ENCODE peak calls at places on chromosomes 3 and 15, in four cellular contexts. G is activated B cell treated with CpG ODN at 0.5 μM for 24 hours, Z is fibroblast of the aortic adventitia, D is GM12878. Q is an unnamed sample.

GRCh38 chr3:128266453-128266852 is 113.2 kb downstream of the EEFSEC start:
- DNase-seq in G (no peak), Z (no peak), D (no peak), Q (no peak)

GRCh38 chr3:77370413-77370812 is 330.5 kb downstream of the ROBO2 start:
- DNase-seq in D (no peak), Z (no peak), G (no peak), Q (peak; percentile 86)

GRCh38 chr15:46151786-46152185 is 517.0 kb downstream of the SQOR start:
- DNase-seq in G (no peak), D (no peak), Z (no peak), Q (no peak)

GRCh38 chr3:141261472-141262171 is 30.0 kb downstream of the PXYLP1 start:
- DNase-seq in Z (no peak), G (no peak), D (no peak), Q (no peak)

GRCh38 chr15:29820802-29821160 is 1.5 kb downstream of the TJP1 start:
- DNase-seq in G (no peak), D (no peak), Z (peak; percentile 31), Q (no peak)

GRCh38 chr3:45153658-45154437 is 7.7 kb upstream of the CDCP1 start:
- DNase-seq in G (no peak), Z (peak; percentile 73), D (no peak), Q (no peak)

GRCh38 chr3:46278816-46279672 is 36.8 kb downstream of the CCR3 start:
- DNase-seq in D (no peak), Z (no peak), G (no peak), Q (no peak)

GRCh38 chr3:40753956-40754355 is 229.2 kb downstream of the ZNF621 start:
- DNase-seq in G (no peak), Z (no peak), D (no peak), Q (no peak)

GRCh38 chr3:192121921-192122320 is 605.4 kb downstream of the FGF12 start:
- DNase-seq in D (no peak), G (no peak), Z (no peak), Q (no peak)

GRCh38 chr3:138253609-138254008 is 66.5 kb downstream of the ARMC8 start:
- DNase-seq in D (no peak), G (no peak), Z (no peak), Q (no peak)

GRCh38 chr15:101128191-101128590 is 123.7 kb downstream of the CHSY1 start:
- DNase-seq in Z (peak; percentile 97), D (no peak), G (no peak), Q (peak; percentile 93)

GRCh38 chr3:41267975-41268640 is 68.8 kb downstream of the CTNNB1 start:
- DNase-seq in G (no peak), Z (peak; percentile 93), D (no peak), Q (peak; percentile 97)

GRCh38 chr3:37795431-37796061 is 66.1 kb upstream of the CTDSPL start:
- DNase-seq in D (no peak), G (no peak), Z (no peak), Q (no peak)

GRCh38 chr3:173275740-173276139 is 121.8 kb upstream of the NLGN1 start:
- DNase-seq in Z (no peak), D (no peak), G (no peak), Q (no peak)

GRCh38 chr3:100928638-100929428 is 64.4 kb downstream of the ABI3BP start:
- DNase-seq in D (no peak), G (no peak), Z (peak; percentile 98), Q (peak; percentile 71)

GRCh38 chr15:65653341-65653740 is 31.6 kb downstream of the SLC24A1 start:
- DNase-seq in D (no peak), G (no peak), Z (peak; percentile 57), Q (peak; percentile 31)

GRCh38 chr3:18246336-18247060 is 178.6 kb downstream of the SATB1 start:
- DNase-seq in Z (no peak), D (no peak), G (no peak), Q (no peak)

GRCh38 chr15:85865070-85865684 is 70.5 kb upstream of the KLHL25 start:
- DNase-seq in Z (peak; percentile 63), D (no peak), G (no peak), Q (peak; percentile 49)

GRCh38 chr15:69341356-69341755 is 42.6 kb downstream of the PAQR5 start:
- DNase-seq in Z (no peak), D (no peak), G (no peak), Q (no peak)

GRCh38 chr3:17373304-17373703 is 369.1 kb downstream of the TBC1D5 start:
- DNase-seq in G (no peak), D (no peak), Z (no peak), Q (no peak)

GRCh38 chr15:53611145-53611920 is 148.1 kb downstream of the WDR72 start:
- DNase-seq in D (no peak), G (no peak), Z (no peak), Q (peak; percentile 65)

GRCh38 chr3:45741247-45741646 is 52.1 kb downstream of the SACM1L start:
- DNase-seq in Z (no peak), G (no peak), D (no peak), Q (no peak)

GRCh38 chr15:63379492-63380150 is 2.0 kb downstream of the CA12 start:
- DNase-seq in D (no peak), G (no peak), Z (peak; percentile 17), Q (no peak)

GRCh38 chr3:134373942-134374790 is at the start of gene AMOTL2:
- DNase-seq in Z (peak; percentile 97), D (no peak), G (no peak), Q (peak; percentile 98)

GRCh38 chr3:143849854-143850549 is 1.7 kb upstream of the SLC9A9 start:
- DNase-seq in D (peak; percentile 48), Z (peak; percentile 95), G (no peak), Q (peak; percentile 84)

GRCh38 chr3:16174389-16174788 is at the start of gene GALNT15:
- DNase-seq in Z (peak; percentile 98), G (no peak), D (no peak), Q (peak; percentile 94)

GRCh38 chr3:28575748-28576589 is 227.3 kb upstream of the AZI2 start:
- DNase-seq in G (no peak), Z (no peak), D (no peak), Q (no peak)

GRCh38 chr15:73051402-73051810 is 857 bp upstream of the NEO1 start:
- DNase-seq in G (no peak), D (no peak), Z (no peak), Q (peak; percentile 1)

GRCh38 chr3:170643831-170644230 is 58.0 kb upstream of the SLC7A14 start:
- DNase-seq in Z (no peak), D (no peak), G (no peak), Q (no peak)

GRCh38 chr3:42660898-42661297 is 7.4 kb downstream of the ZBTB47 start:
- DNase-seq in G (no peak), D (no peak), Z (no peak), Q (no peak)

GRCh38 chr3:81581966-81582599 is 179.4 kb downstream of the GBE1 start:
- DNase-seq in D (peak; percentile 4), Z (peak; percentile 51), G (no peak), Q (peak; percentile 52)

DNA sequence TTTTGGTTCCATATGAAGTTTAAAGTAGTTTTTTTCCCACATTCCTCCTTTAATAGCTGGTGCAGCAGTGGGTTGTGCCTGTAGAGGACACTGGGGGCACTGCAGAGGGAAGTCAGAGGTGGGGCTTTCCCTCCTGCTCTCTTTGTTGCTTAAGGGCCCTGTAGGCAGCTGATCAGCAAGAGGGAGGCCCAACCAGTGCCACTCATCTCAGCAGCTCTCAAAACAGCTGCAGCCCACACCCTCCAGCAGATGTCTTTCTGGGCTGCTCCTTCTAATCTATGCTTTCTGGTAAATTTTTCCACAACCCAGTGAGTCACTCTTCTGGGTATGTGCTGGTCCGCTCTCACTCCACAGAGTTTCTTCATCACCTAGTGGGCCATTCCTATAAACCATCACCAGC is 263.8 kb downstream of the FEZF2 start:
- DNase-seq in Z (peak; percentile 96), D (no peak), G (no peak), Q (peak; percentile 94)
- TF ChIP-seq CTCF in Z (peak; percentile 59), D (no peak), G (no peak), Q (peak; percentile 32)

DNA sequence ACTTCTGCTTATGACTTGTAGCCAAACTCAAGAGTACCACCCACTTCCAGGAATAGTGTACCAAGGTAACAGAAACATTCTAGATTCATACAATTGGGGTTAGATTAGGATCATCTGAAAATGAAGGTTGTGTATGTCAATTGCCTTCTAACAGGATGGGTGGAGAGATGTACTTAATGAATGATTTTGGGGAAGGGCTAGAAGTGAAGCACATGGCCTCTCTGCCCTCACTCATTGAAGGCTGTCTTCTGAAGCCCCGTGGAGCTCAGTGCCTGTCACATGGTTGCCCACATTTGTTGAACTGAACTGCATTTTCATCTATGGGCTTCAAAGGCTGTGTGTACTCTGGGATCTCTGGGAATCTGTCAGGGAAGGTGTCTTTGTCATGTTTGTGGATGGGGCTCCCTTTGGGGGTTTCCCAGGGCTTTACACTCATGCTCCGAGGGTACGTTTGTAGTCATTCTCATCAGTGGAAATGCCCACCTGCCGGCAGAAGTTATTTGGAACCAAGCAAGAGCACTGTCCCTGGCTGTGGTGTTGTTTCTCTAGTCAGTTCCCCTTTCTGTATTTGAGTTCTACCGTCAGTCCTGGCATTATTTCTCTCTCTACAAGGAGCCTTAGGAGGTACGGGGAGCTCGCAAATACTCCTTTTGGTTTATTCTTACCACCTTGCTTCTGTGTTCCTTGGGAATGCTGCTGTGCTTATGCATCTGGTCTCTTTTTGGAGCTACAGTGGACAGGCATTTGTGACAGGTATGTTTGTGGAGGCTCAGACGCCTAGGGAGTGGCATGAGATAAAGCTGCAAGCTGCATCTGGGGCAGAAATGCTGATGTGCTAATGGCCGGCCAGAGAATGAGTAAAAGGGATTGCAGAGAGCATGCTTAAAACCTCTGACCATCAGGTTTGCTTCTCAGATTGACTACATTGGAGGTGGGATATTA is 22.4 kb downstream of the CD86 start:
- DNase-seq in D (no peak), Z (no peak), G (peak; percentile 49), Q (no peak)
- TF ChIP-seq CTCF in D (peak; percentile 2), Z (no peak), G (no peak), Q (no peak)

GRCh38 chr3:112101946-112102345 is 15.8 kb downstream of the C3orf52 start:
- DNase-seq in Z (peak; percentile 54), D (no peak), G (no peak), Q (peak; percentile 83)
- TF ChIP-seq CTCF in Z (no peak), D (no peak), G (no peak), Q (no peak)

GRCh38 chr3:4491873-4492239 is 1.3 kb upstream of the ITPR1 start:
- DNase-seq in Z (no peak), G (no peak), D (no peak), Q (no peak)

GRCh38 chr3:4493931-4494806 is 1.0 kb downstream of the ITPR1 start:
- DNase-seq in Z (peak; percentile 23), G (no peak), D (no peak), Q (peak; percentile 22)

GRCh38 chr3:4493008-4493930 is at the start of gene ITPR1:
- DNase-seq in G (peak; percentile 92), D (peak; percentile 96), Z (peak; percentile 99), Q (peak; percentile 99)

GRCh38 chr3:4494807-4495200 is 1.7 kb downstream of the ITPR1 start:
- DNase-seq in G (no peak), Z (no peak), D (no peak), Q (no peak)

DNA sequence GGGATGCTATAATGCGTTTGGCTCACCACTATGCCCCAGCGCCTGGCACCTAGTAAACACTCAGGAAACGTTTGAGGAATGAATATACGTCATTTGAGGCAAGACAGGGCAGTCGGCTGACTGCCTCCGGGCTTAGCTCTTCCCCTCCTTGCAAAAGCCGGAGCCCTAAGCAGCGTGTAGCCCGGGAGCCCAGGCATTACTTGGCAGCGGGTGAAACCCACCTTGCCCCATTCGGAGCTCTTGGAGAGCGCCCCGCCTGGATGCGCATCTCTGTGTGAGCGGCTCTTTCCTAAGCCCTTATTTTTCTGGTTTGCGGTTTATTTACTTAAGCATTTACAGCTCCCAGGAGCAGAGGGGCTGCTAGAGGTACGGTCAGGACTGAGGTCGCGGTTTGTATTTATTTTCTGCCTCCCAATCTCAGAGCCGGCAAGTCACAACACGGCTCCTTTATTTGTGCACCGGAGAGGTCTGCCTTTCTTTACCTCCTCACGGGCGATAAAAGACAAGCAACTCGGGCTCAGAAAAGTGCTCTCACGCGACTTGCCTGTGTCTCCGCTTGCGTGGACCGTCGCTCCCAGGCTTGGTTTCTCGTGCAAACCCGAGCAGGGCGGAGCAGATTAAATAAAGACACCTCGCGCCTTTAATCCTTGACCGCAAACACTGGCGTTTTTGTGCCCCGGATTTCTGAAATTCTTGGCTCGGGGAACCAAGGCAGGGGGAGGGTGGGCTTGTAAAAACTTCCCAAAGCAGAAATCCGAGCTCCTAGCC is 724 bp upstream of the ITPR1 start:
- DNase-seq in D (no peak), Z (peak; percentile 70), G (peak; percentile 33), Q (peak; percentile 63)
- TF ChIP-seq CTCF in D (peak; percentile 1), Z (no peak), G (no peak), Q (no peak)